ENCODE peak calls at places on chromosomes 3 and 15, in seven cellular contexts. N is IMR-90; Q is LHCN-M2; B is T-helper 22 cell; D is effector memory CD8-positive, alpha-beta T cell; T is GM18507; K is Daoy. F is an unnamed sample.

GRCh38 chr3:150545419-150546225 is 674 bp downstream of the SERP1 start:
- DNase-seq in N (no peak), Q (peak; percentile 15), B (no peak), D (peak; percentile 26), T (peak; percentile 2), K (peak; percentile 7), F (no peak)

GRCh38 chr3:15797600-15798303 is at the start of gene ANKRD28:
- DNase-seq in N (peak; percentile 98), Q (peak; percentile 98), B (no peak), D (no peak), T (no peak), K (peak; percentile 74), F (no peak)

GRCh38 chr3:105747621-105748165 is 121.1 kb downstream of the CBLB start:
- DNase-seq in N (no peak), Q (no peak), B (no peak), D (no peak), T (no peak), K (no peak), F (no peak)

GRCh38 chr3:109187390-109187789 is 50.9 kb downstream of the C3orf85 start:
- DNase-seq in N (no peak), Q (no peak), B (no peak), D (no peak), T (no peak), K (no peak), F (no peak)

GRCh38 chr15:53586815-53587214 is 172.6 kb downstream of the WDR72 start:
- DNase-seq in N (no peak), Q (no peak), B (no peak), D (no peak), T (no peak), K (no peak), F (no peak)

GRCh38 chr3:42670670-42671069 is 14.7 kb upstream of the KLHL40 start:
- DNase-seq in N (no peak), Q (no peak), B (no peak), D (no peak), T (no peak), K (no peak), F (no peak)

GRCh38 chr3:14204605-14205284 is 26.1 kb downstream of the LSM3 start:
- DNase-seq in N (peak; percentile 71), Q (peak; percentile 14), B (no peak), D (no peak), T (no peak), K (no peak), F (no peak)

GRCh38 chr15:67018026-67018425 is 47.4 kb upstream of the SMAD3 start:
- DNase-seq in N (no peak), Q (peak; percentile 54), B (no peak), D (no peak), T (no peak), K (no peak), F (no peak)

GRCh38 chr15:78389356-78389755 is 48.7 kb upstream of the IREB2 start:
- DNase-seq in N (no peak), Q (no peak), B (no peak), D (no peak), T (no peak), K (no peak), F (no peak)

GRCh38 chr3:188869628-188870027 is 302.1 kb upstream of the TPRG1 start:
- DNase-seq in N (peak; percentile 65), Q (peak; percentile 26), B (no peak), D (no peak), T (no peak), K (no peak), F (no peak)

GRCh38 chr3:23992051-23992628 is 47.1 kb downstream of the NR1D2 start:
- DNase-seq in N (peak; percentile 55), Q (peak; percentile 58), B (no peak), D (no peak), T (no peak), K (peak; percentile 60), F (no peak)

GRCh38 chr3:52248165-52248541 is 2.6 kb downstream of the PPM1M start:
- DNase-seq in N (no peak), Q (no peak), B (no peak), D (no peak), T (no peak), K (no peak), F (no peak)

GRCh38 chr3:124315215-124316033 is 323.5 kb upstream of the ROPN1 start:
- DNase-seq in N (peak; percentile 62), Q (peak; percentile 42), B (no peak), D (no peak), T (no peak), K (peak; percentile 75), F (no peak)

GRCh38 chr15:74406992-74407705 is 26.6 kb downstream of the SEMA7A start:
- DNase-seq in N (peak; percentile 93), Q (peak; percentile 96), B (no peak), D (no peak), T (no peak), K (peak; percentile 97), F (no peak)

GRCh38 chr3:78496458-78496857 is 1271.3 kb downstream of the ROBO1 start:
- DNase-seq in N (no peak), Q (no peak), B (no peak), D (no peak), T (no peak), K (no peak), F (no peak)

GRCh38 chr15:47035756-47036155 is 681.5 kb upstream of the SEMA6D start:
- DNase-seq in N (no peak), Q (no peak), B (no peak), D (no peak), T (no peak), K (no peak), F (no peak)

GRCh38 chr15:78316211-78317077 is 17.0 kb upstream of the SKIC8 start:
- DNase-seq in N (no peak), Q (no peak), B (no peak), D (no peak), T (no peak), K (no peak), F (no peak)

GRCh38 chr3:183532620-183533409 is 22.7 kb downstream of the KLHL6 start:
- DNase-seq in N (no peak), Q (no peak), B (no peak), D (no peak), T (no peak), K (no peak), F (no peak)

GRCh38 chr15:69523010-69524001 is 70.7 kb downstream of the RPLP1 start:
- DNase-seq in N (peak; percentile 72), Q (peak; percentile 68), B (no peak), D (peak; percentile 53), T (peak; percentile 32), K (peak; percentile 73), F (peak; percentile 11)

GRCh38 chr15:84992157-84992940 is 10.7 kb downstream of the PDE8A start:
- DNase-seq in N (peak; percentile 87), Q (peak; percentile 85), B (no peak), D (no peak), T (no peak), K (peak; percentile 68), F (no peak)

GRCh38 chr15:57220220-57220619 is 156.1 kb upstream of the CGNL1 start:
- DNase-seq in N (peak; percentile 85), Q (peak; percentile 50), B (no peak), D (no peak), T (no peak), K (no peak), F (no peak)

GRCh38 chr3:48039487-48040190 is 23.4 kb upstream of the MAP4 start:
- DNase-seq in N (peak; percentile 84), Q (peak; percentile 70), B (no peak), D (no peak), T (no peak), K (peak; percentile 47), F (no peak)

GRCh38 chr3:189108032-189108431 is 63.7 kb upstream of the TPRG1 start:
- DNase-seq in N (no peak), Q (no peak), B (no peak), D (no peak), T (no peak), K (no peak), F (no peak)

GRCh38 chr15:71118881-71119632 is 3.8 kb downstream of the THSD4 start:
- DNase-seq in N (no peak), Q (no peak), B (no peak), D (no peak), T (no peak), K (no peak), F (no peak)

GRCh38 chr3:146274833-146275232 is 23.9 kb upstream of the PLSCR4 start:
- DNase-seq in N (peak; percentile 98), Q (no peak), B (no peak), D (no peak), T (no peak), K (no peak), F (no peak)

GRCh38 chr3:74523811-74524210 is 90.6 kb downstream of the CNTN3 start:
- DNase-seq in N (peak; percentile 35), Q (no peak), B (no peak), D (no peak), T (no peak), K (no peak), F (no peak)

GRCh38 chr15:28132524-28133275 is 33.6 kb upstream of the OCA2 start:
- DNase-seq in N (peak; percentile 68), Q (peak; percentile 77), B (no peak), D (no peak), T (no peak), K (no peak), F (no peak)

GRCh38 chr3:128052831-128053419 is 688 bp downstream of the SEC61A1 start:
- DNase-seq in N (no peak), Q (peak; percentile 42), B (no peak), D (no peak), T (no peak), K (no peak), F (no peak)

GRCh38 chr15:82079736-82080135 is 33.9 kb upstream of the MEX3B start:
- DNase-seq in N (peak; percentile 58), Q (no peak), B (no peak), D (no peak), T (no peak), K (no peak), F (no peak)

GRCh38 chr3:57961828-57962447 is 46.3 kb upstream of the FLNB start:
- DNase-seq in N (peak; percentile 61), Q (peak; percentile 59), B (no peak), D (no peak), T (no peak), K (peak; percentile 31), F (no peak)

GRCh38 chr3:166498439-166498838 is 661.2 kb upstream of the BCHE start:
- DNase-seq in N (no peak), Q (no peak), B (no peak), D (no peak), T (no peak), K (no peak), F (no peak)

GRCh38 chr15:31382693-31383005 is 56.0 kb downstream of the KLF13 start:
- DNase-seq in N (no peak), Q (no peak), B (no peak), D (no peak), T (no peak), K (no peak), F (no peak)

GRCh38 chr15:62153228-62153627 is 11.9 kb downstream of the C2CD4B start:
- DNase-seq in N (no peak), Q (peak; percentile 11), B (no peak), D (no peak), T (no peak), K (no peak), F (no peak)

GRCh38 chr3:121690777-121691405 is 30.2 kb upstream of the HCLS1 start:
- DNase-seq in N (no peak), Q (no peak), B (no peak), D (no peak), T (peak; percentile 17), K (no peak), F (no peak)

GRCh38 chr3:64360261-64360660 is 135.0 kb upstream of the PRICKLE2 start:
- DNase-seq in N (no peak), Q (no peak), B (no peak), D (no peak), T (no peak), K (no peak), F (no peak)